ENCODE peak calls at places on chromosomes 2 and 18, in four cellular contexts. O is H1; B is Jurkat, Clone E6-1; Q is NCI-H1436. C is an unnamed sample.

GRCh38 chr18:4544131-4544530 is 89.0 kb upstream of the DLGAP1 start:
- DNase-seq in O (no peak), B (no peak), Q (no peak), C (no peak)

GRCh38 chr18:79402977-79403722 is 7.4 kb downstream of the NFATC1 start:
- DNase-seq in O (no peak), B (no peak), Q (no peak), C (peak)

GRCh38 chr2:111665551-111666116 is 218.4 kb downstream of the ANAPC1 start:
- DNase-seq in O (peak), B (no peak), Q (no peak), C (no peak)

GRCh38 chr2:52934920-52935640 is 832.5 kb upstream of the CHAC2 start:
- DNase-seq in O (no peak), B (no peak), Q (no peak), C (no peak)

GRCh38 chr2:1010373-1011017 is 59.8 kb downstream of the SNTG2 start:
- DNase-seq in O (no peak), B (peak), Q (peak), C (no peak)

GRCh38 chr18:46449033-46449432 is 208.0 kb downstream of the LOXHD1 start:
- DNase-seq in O (no peak), B (no peak), Q (no peak), C (no peak)

GRCh38 chr18:79871026-79871390 is 73.3 kb downstream of the KCNG2 start:
- DNase-seq in O (no peak), B (no peak), Q (no peak), C (no peak)

GRCh38 chr2:200658278-200658864 is 72.6 kb downstream of the AOX1 start:
- DNase-seq in O (no peak), B (no peak), Q (no peak), C (no peak)

GRCh38 chr2:160878622-160879021 is 281.6 kb upstream of the TANK start:
- DNase-seq in O (no peak), B (no peak), Q (no peak), C (no peak)

GRCh38 chr2:192347542-192347941 is 152.8 kb upstream of the TMEFF2 start:
- DNase-seq in O (no peak), B (no peak), Q (no peak), C (no peak)

GRCh38 chr18:42640160-42640559 is 475.3 kb downstream of the RIT2 start:
- DNase-seq in O (no peak), B (no peak), Q (no peak), C (no peak)

GRCh38 chr2:204576580-204576979 is 31.3 kb downstream of the PARD3B start:
- DNase-seq in O (no peak), B (no peak), Q (no peak), C (no peak)

GRCh38 chr18:36446059-36446458 is 148.5 kb downstream of the FHOD3 start:
- DNase-seq in O (no peak), B (no peak), Q (peak), C (no peak)

C was measured in endothelial cell of umbilical vein.